ENCODE peak calls at places on chromosomes 6 and 20, in ten cellular contexts. One of them, this sample, is unnamed.

GRCh38 chr20:31543966-31544598 is 29.8 kb downstream of the HM13 start:
- DNase-seq in midbrain: no peak
- DNase-seq in DMS79: no peak
- DNase-seq in HS-5: peak; percentile 95
- DNase-seq in kidney glomerular epithelial cell: peak; percentile 61
- DNase-seq in adrenal gland: peak; percentile 69
- DNase-seq in lung microvascular endothelial cell: peak; percentile 46
- DNase-seq in MG63: peak; percentile 85
- DNase-seq in T-cell: no peak
- DNase-seq in substantia nigra: no peak
- DNase-seq in this sample: peak; percentile 61

GRCh38 chr6:33672808-33673207 is 38.7 kb downstream of the UQCC2 start:
- DNase-seq in midbrain: no peak
- DNase-seq in DMS79: no peak
- DNase-seq in HS-5: peak; percentile 92
- DNase-seq in kidney glomerular epithelial cell: peak; percentile 94
- DNase-seq in adrenal gland: peak; percentile 86
- DNase-seq in lung microvascular endothelial cell: peak; percentile 96
- DNase-seq in MG63: peak; percentile 82
- DNase-seq in T-cell: no peak
- DNase-seq in substantia nigra: no peak
- DNase-seq in this sample: peak; percentile 22

GRCh38 chr6:147774856-147775255 is 266.4 kb downstream of the SAMD5 start:
- DNase-seq in midbrain: no peak
- DNase-seq in DMS79: no peak
- DNase-seq in HS-5: no peak
- DNase-seq in kidney glomerular epithelial cell: no peak
- DNase-seq in adrenal gland: no peak
- DNase-seq in lung microvascular endothelial cell: peak; percentile 15
- DNase-seq in MG63: no peak
- DNase-seq in T-cell: no peak
- DNase-seq in substantia nigra: no peak
- DNase-seq in this sample: peak; percentile 40

GRCh38 chr20:62047666-62048345 is 17.9 kb downstream of the TAF4 start:
- DNase-seq in midbrain: no peak
- DNase-seq in DMS79: no peak
- DNase-seq in HS-5: no peak
- DNase-seq in kidney glomerular epithelial cell: no peak
- DNase-seq in adrenal gland: no peak
- DNase-seq in lung microvascular endothelial cell: no peak
- DNase-seq in MG63: no peak
- DNase-seq in T-cell: no peak
- DNase-seq in substantia nigra: no peak
- DNase-seq in this sample: no peak

GRCh38 chr6:6629416-6629815 is 40.9 kb downstream of the LY86 start:
- DNase-seq in midbrain: no peak
- DNase-seq in DMS79: no peak
- DNase-seq in HS-5: no peak
- DNase-seq in kidney glomerular epithelial cell: no peak
- DNase-seq in adrenal gland: no peak
- DNase-seq in lung microvascular endothelial cell: no peak
- DNase-seq in MG63: no peak
- DNase-seq in T-cell: no peak
- DNase-seq in substantia nigra: no peak
- DNase-seq in this sample: peak; percentile 10

GRCh38 chr6:35415065-35415880 is 36.9 kb upstream of the FANCE start:
- DNase-seq in midbrain: peak; percentile 88
- DNase-seq in DMS79: peak; percentile 88
- DNase-seq in HS-5: no peak
- DNase-seq in kidney glomerular epithelial cell: peak; percentile 29
- DNase-seq in adrenal gland: peak; percentile 87
- DNase-seq in lung microvascular endothelial cell: peak; percentile 79
- DNase-seq in MG63: peak; percentile 84
- DNase-seq in T-cell: peak; percentile 8
- DNase-seq in substantia nigra: peak; percentile 83
- DNase-seq in this sample: peak; percentile 74

GRCh38 chr6:166626177-166627038 is 643 bp downstream of the RPS6KA2 start:
- DNase-seq in midbrain: no peak
- DNase-seq in DMS79: peak; percentile 53
- DNase-seq in HS-5: no peak
- DNase-seq in kidney glomerular epithelial cell: no peak
- DNase-seq in adrenal gland: no peak
- DNase-seq in lung microvascular endothelial cell: peak; percentile 56
- DNase-seq in MG63: peak; percentile 15
- DNase-seq in T-cell: peak; percentile 15
- DNase-seq in substantia nigra: no peak
- DNase-seq in this sample: peak; percentile 49

GRCh38 chr6:48110436-48111142 is 408 bp downstream of the PTCHD4 start:
- DNase-seq in midbrain: no peak
- DNase-seq in DMS79: no peak
- DNase-seq in HS-5: no peak
- DNase-seq in kidney glomerular epithelial cell: peak; percentile 39
- DNase-seq in adrenal gland: no peak
- DNase-seq in lung microvascular endothelial cell: peak; percentile 17
- DNase-seq in MG63: no peak
- DNase-seq in T-cell: no peak
- DNase-seq in substantia nigra: no peak
- DNase-seq in this sample: no peak

GRCh38 chr20:1810926-1811620 is 84.1 kb upstream of the SIRPA start:
- DNase-seq in midbrain: peak; percentile 89
- DNase-seq in DMS79: no peak
- DNase-seq in HS-5: no peak
- DNase-seq in kidney glomerular epithelial cell: no peak
- DNase-seq in adrenal gland: peak; percentile 27
- DNase-seq in lung microvascular endothelial cell: peak; percentile 65
- DNase-seq in MG63: peak; percentile 50
- DNase-seq in T-cell: no peak
- DNase-seq in substantia nigra: peak; percentile 81
- DNase-seq in this sample: peak; percentile 56

GRCh38 chr6:79617521-79617941 is 13.6 kb upstream of the SH3BGRL2 start:
- DNase-seq in midbrain: no peak
- DNase-seq in DMS79: no peak
- DNase-seq in HS-5: no peak
- DNase-seq in kidney glomerular epithelial cell: no peak
- DNase-seq in adrenal gland: no peak
- DNase-seq in lung microvascular endothelial cell: no peak
- DNase-seq in MG63: no peak
- DNase-seq in T-cell: no peak
- DNase-seq in substantia nigra: no peak
- DNase-seq in this sample: no peak

GRCh38 chr6:56065408-56065807 is 182.0 kb downstream of the COL21A1 start:
- DNase-seq in midbrain: no peak
- DNase-seq in DMS79: no peak
- DNase-seq in HS-5: no peak
- DNase-seq in kidney glomerular epithelial cell: no peak
- DNase-seq in adrenal gland: no peak
- DNase-seq in lung microvascular endothelial cell: no peak
- DNase-seq in MG63: no peak
- DNase-seq in T-cell: no peak
- DNase-seq in substantia nigra: no peak
- DNase-seq in this sample: no peak

GRCh38 chr20:16243470-16243869 is 329.8 kb downstream of the KIF16B start:
- DNase-seq in midbrain: peak; percentile 14
- DNase-seq in DMS79: no peak
- DNase-seq in HS-5: no peak
- DNase-seq in kidney glomerular epithelial cell: no peak
- DNase-seq in adrenal gland: no peak
- DNase-seq in lung microvascular endothelial cell: no peak
- DNase-seq in MG63: no peak
- DNase-seq in T-cell: no peak
- DNase-seq in substantia nigra: no peak
- DNase-seq in this sample: no peak

GRCh38 chr6:30752164-30752927 is 8.0 kb upstream of the IER3 start:
- DNase-seq in midbrain: peak; percentile 35
- DNase-seq in DMS79: peak; percentile 64
- DNase-seq in HS-5: peak; percentile 99
- DNase-seq in kidney glomerular epithelial cell: peak; percentile 99
- DNase-seq in adrenal gland: peak; percentile 97
- DNase-seq in lung microvascular endothelial cell: peak; percentile 99
- DNase-seq in MG63: peak; percentile 99
- DNase-seq in T-cell: no peak
- DNase-seq in substantia nigra: peak; percentile 79
- DNase-seq in this sample: peak; percentile 84

GRCh38 chr6:26657268-26657667 is 2.3 kb downstream of the ZNF322 start:
- DNase-seq in midbrain: no peak
- DNase-seq in DMS79: no peak
- DNase-seq in HS-5: no peak
- DNase-seq in kidney glomerular epithelial cell: no peak
- DNase-seq in adrenal gland: no peak
- DNase-seq in lung microvascular endothelial cell: no peak
- DNase-seq in MG63: no peak
- DNase-seq in T-cell: no peak
- DNase-seq in substantia nigra: no peak
- DNase-seq in this sample: no peak

GRCh38 chr6:22926613-22927348 is 357.4 kb downstream of the HDGFL1 start:
- DNase-seq in midbrain: no peak
- DNase-seq in DMS79: no peak
- DNase-seq in HS-5: no peak
- DNase-seq in kidney glomerular epithelial cell: no peak
- DNase-seq in adrenal gland: no peak
- DNase-seq in lung microvascular endothelial cell: no peak
- DNase-seq in MG63: no peak
- DNase-seq in T-cell: no peak
- DNase-seq in substantia nigra: no peak
- DNase-seq in this sample: no peak

GRCh38 chr6:129312865-129313264 is 397.1 kb downstream of the ARHGAP18 start:
- DNase-seq in midbrain: no peak
- DNase-seq in DMS79: no peak
- DNase-seq in HS-5: peak; percentile 51
- DNase-seq in kidney glomerular epithelial cell: peak; percentile 68
- DNase-seq in adrenal gland: no peak
- DNase-seq in lung microvascular endothelial cell: peak; percentile 3
- DNase-seq in MG63: peak; percentile 78
- DNase-seq in T-cell: no peak
- DNase-seq in substantia nigra: no peak
- DNase-seq in this sample: no peak

GRCh38 chr6:169171010-169171409 is 82.6 kb downstream of the THBS2 start:
- DNase-seq in midbrain: no peak
- DNase-seq in DMS79: no peak
- DNase-seq in HS-5: no peak
- DNase-seq in kidney glomerular epithelial cell: no peak
- DNase-seq in adrenal gland: no peak
- DNase-seq in lung microvascular endothelial cell: no peak
- DNase-seq in MG63: no peak
- DNase-seq in T-cell: no peak
- DNase-seq in substantia nigra: no peak
- DNase-seq in this sample: no peak

GRCh38 chr6:41687501-41688175 is 47.8 kb downstream of the TFEB start:
- DNase-seq in midbrain: no peak
- DNase-seq in DMS79: no peak
- DNase-seq in HS-5: no peak
- DNase-seq in kidney glomerular epithelial cell: no peak
- DNase-seq in adrenal gland: no peak
- DNase-seq in lung microvascular endothelial cell: no peak
- DNase-seq in MG63: no peak
- DNase-seq in T-cell: no peak
- DNase-seq in substantia nigra: no peak
- DNase-seq in this sample: no peak

GRCh38 chr20:57991211-57991841 is 237.1 kb downstream of the ANKRD60 start:
- DNase-seq in midbrain: no peak
- DNase-seq in DMS79: no peak
- DNase-seq in HS-5: peak; percentile 87
- DNase-seq in kidney glomerular epithelial cell: peak; percentile 87
- DNase-seq in adrenal gland: no peak
- DNase-seq in lung microvascular endothelial cell: no peak
- DNase-seq in MG63: peak; percentile 99
- DNase-seq in T-cell: no peak
- DNase-seq in substantia nigra: no peak
- DNase-seq in this sample: peak; percentile 18

GRCh38 chr6:36329798-36330291 is 6.8 kb downstream of the BNIP5 start:
- DNase-seq in midbrain: no peak
- DNase-seq in DMS79: no peak
- DNase-seq in HS-5: no peak
- DNase-seq in kidney glomerular epithelial cell: no peak
- DNase-seq in adrenal gland: no peak
- DNase-seq in lung microvascular endothelial cell: no peak
- DNase-seq in MG63: no peak
- DNase-seq in T-cell: no peak
- DNase-seq in substantia nigra: no peak
- DNase-seq in this sample: no peak

GRCh38 chr20:31836853-31837608 is 8.4 kb downstream of the FOXS1 start:
- DNase-seq in midbrain: no peak
- DNase-seq in DMS79: no peak
- DNase-seq in HS-5: no peak
- DNase-seq in kidney glomerular epithelial cell: no peak
- DNase-seq in adrenal gland: no peak
- DNase-seq in lung microvascular endothelial cell: peak; percentile 14
- DNase-seq in MG63: peak; percentile 63
- DNase-seq in T-cell: no peak
- DNase-seq in substantia nigra: no peak
- DNase-seq in this sample: no peak

GRCh38 chr6:129901910-129902309 is 40.8 kb upstream of the TMEM244 start:
- DNase-seq in midbrain: no peak
- DNase-seq in DMS79: no peak
- DNase-seq in HS-5: no peak
- DNase-seq in kidney glomerular epithelial cell: peak; percentile 20
- DNase-seq in adrenal gland: no peak
- DNase-seq in lung microvascular endothelial cell: no peak
- DNase-seq in MG63: peak; percentile 9
- DNase-seq in T-cell: no peak
- DNase-seq in substantia nigra: no peak
- DNase-seq in this sample: no peak

GRCh38 chr20:63057133-63058117 is 50.7 kb upstream of the BHLHE23 start:
- DNase-seq in midbrain: no peak
- DNase-seq in DMS79: no peak
- DNase-seq in HS-5: no peak
- DNase-seq in kidney glomerular epithelial cell: no peak
- DNase-seq in adrenal gland: no peak
- DNase-seq in lung microvascular endothelial cell: no peak
- DNase-seq in MG63: no peak
- DNase-seq in T-cell: no peak
- DNase-seq in substantia nigra: no peak
- DNase-seq in this sample: no peak

GRCh38 chr6:101926149-101926925 is 532.8 kb downstream of the GRIK2 start:
- DNase-seq in midbrain: no peak
- DNase-seq in DMS79: no peak
- DNase-seq in HS-5: no peak
- DNase-seq in kidney glomerular epithelial cell: peak; percentile 45
- DNase-seq in adrenal gland: no peak
- DNase-seq in lung microvascular endothelial cell: no peak
- DNase-seq in MG63: no peak
- DNase-seq in T-cell: no peak
- DNase-seq in substantia nigra: no peak
- DNase-seq in this sample: peak; percentile 92

GRCh38 chr20:63894358-63895201 is at the start of gene DNAJC5:
- DNase-seq in midbrain: peak; percentile 96
- DNase-seq in DMS79: peak; percentile 88
- DNase-seq in HS-5: peak; percentile 65
- DNase-seq in kidney glomerular epithelial cell: peak; percentile 85
- DNase-seq in adrenal gland: peak; percentile 95
- DNase-seq in lung microvascular endothelial cell: peak; percentile 94
- DNase-seq in MG63: peak; percentile 92
- DNase-seq in T-cell: peak; percentile 95
- DNase-seq in substantia nigra: peak; percentile 97
- DNase-seq in this sample: peak; percentile 95

GRCh38 chr6:106066984-106067383 is 19.2 kb upstream of the PRDM1 start:
- DNase-seq in midbrain: no peak
- DNase-seq in DMS79: no peak
- DNase-seq in HS-5: no peak
- DNase-seq in kidney glomerular epithelial cell: no peak
- DNase-seq in adrenal gland: no peak
- DNase-seq in lung microvascular endothelial cell: no peak
- DNase-seq in MG63: peak; percentile 22
- DNase-seq in T-cell: no peak
- DNase-seq in substantia nigra: no peak
- DNase-seq in this sample: no peak

GRCh38 chr6:44269921-44270525 is at the start of gene TMEM151B:
- DNase-seq in midbrain: no peak
- DNase-seq in DMS79: no peak
- DNase-seq in HS-5: no peak
- DNase-seq in kidney glomerular epithelial cell: no peak
- DNase-seq in adrenal gland: no peak
- DNase-seq in lung microvascular endothelial cell: no peak
- DNase-seq in MG63: no peak
- DNase-seq in T-cell: no peak
- DNase-seq in substantia nigra: no peak
- DNase-seq in this sample: peak; percentile 27

GRCh38 chr6:34656378-34657036 is 40.1 kb downstream of the ILRUN start:
- DNase-seq in midbrain: peak; percentile 11
- DNase-seq in DMS79: peak; percentile 62
- DNase-seq in HS-5: no peak
- DNase-seq in kidney glomerular epithelial cell: no peak
- DNase-seq in adrenal gland: no peak
- DNase-seq in lung microvascular endothelial cell: peak; percentile 68
- DNase-seq in MG63: no peak
- DNase-seq in T-cell: no peak
- DNase-seq in substantia nigra: no peak
- DNase-seq in this sample: peak; percentile 81

This sample was measured in A673.